ENCODE peak calls at places on chromosome 14, in eight cellular contexts. One of them, this sample, is unnamed.

GRCh38 chr14:34470319-34470718 is 8.3 kb upstream of the SPTSSA start:
- DNase-seq in cardiac muscle cell: no peak
- DNase-seq in PC-9: no peak
- DNase-seq in thoracic aorta: no peak
- DNase-seq in IMR-90: no peak
- DNase-seq in uterus: no peak
- DNase-seq in mesenchymal stem cell: no peak
- DNase-seq in mucosa of descending colon: no peak
- DNase-seq in this sample: no peak

GRCh38 chr14:99040047-99040446 is 231.9 kb downstream of the BCL11B start:
- DNase-seq in cardiac muscle cell: no peak
- DNase-seq in PC-9: no peak
- DNase-seq in thoracic aorta: no peak
- DNase-seq in IMR-90: no peak
- DNase-seq in uterus: no peak
- DNase-seq in mesenchymal stem cell: no peak
- DNase-seq in mucosa of descending colon: no peak
- DNase-seq in this sample: no peak

GRCh38 chr14:95260537-95261440 is 58.9 kb downstream of the CLMN start:
- DNase-seq in cardiac muscle cell: peak; percentile 26
- DNase-seq in PC-9: peak; percentile 35
- DNase-seq in thoracic aorta: no peak
- DNase-seq in IMR-90: peak; percentile 39
- DNase-seq in uterus: no peak
- DNase-seq in mesenchymal stem cell: peak; percentile 68
- DNase-seq in mucosa of descending colon: no peak
- DNase-seq in this sample: peak; percentile 32

GRCh38 chr14:73720636-73721035 is 6.5 kb upstream of the PNMA1 start:
- DNase-seq in cardiac muscle cell: no peak
- DNase-seq in PC-9: no peak
- DNase-seq in thoracic aorta: no peak
- DNase-seq in IMR-90: no peak
- DNase-seq in uterus: no peak
- DNase-seq in mesenchymal stem cell: no peak
- DNase-seq in mucosa of descending colon: no peak
- DNase-seq in this sample: no peak

GRCh38 chr14:39491134-39491541 is 58.9 kb upstream of the FBXO33 start:
- DNase-seq in cardiac muscle cell: peak; percentile 60
- DNase-seq in PC-9: no peak
- DNase-seq in thoracic aorta: no peak
- DNase-seq in IMR-90: peak; percentile 52
- DNase-seq in uterus: no peak
- DNase-seq in mesenchymal stem cell: peak; percentile 55
- DNase-seq in mucosa of descending colon: no peak
- DNase-seq in this sample: no peak

GRCh38 chr14:90815817-90816662 is at the start of gene TTC7B:
- DNase-seq in cardiac muscle cell: peak; percentile 77
- DNase-seq in PC-9: no peak
- DNase-seq in thoracic aorta: no peak
- DNase-seq in IMR-90: peak; percentile 24
- DNase-seq in uterus: no peak
- DNase-seq in mesenchymal stem cell: peak; percentile 32
- DNase-seq in mucosa of descending colon: peak; percentile 30
- DNase-seq in this sample: peak; percentile 62

GRCh38 chr14:36504805-36505192 is 15.2 kb downstream of the NKX2-1 start:
- DNase-seq in cardiac muscle cell: no peak
- DNase-seq in PC-9: no peak
- DNase-seq in thoracic aorta: no peak
- DNase-seq in IMR-90: no peak
- DNase-seq in uterus: no peak
- DNase-seq in mesenchymal stem cell: no peak
- DNase-seq in mucosa of descending colon: no peak
- DNase-seq in this sample: no peak

GRCh38 chr14:89540830-89541470 is 123.9 kb upstream of the FOXN3 start:
- DNase-seq in cardiac muscle cell: no peak
- DNase-seq in PC-9: no peak
- DNase-seq in thoracic aorta: no peak
- DNase-seq in IMR-90: peak; percentile 95
- DNase-seq in uterus: no peak
- DNase-seq in mesenchymal stem cell: peak; percentile 70
- DNase-seq in mucosa of descending colon: no peak
- DNase-seq in this sample: no peak

GRCh38 chr14:22955702-22956575 is 951 bp downstream of the HAUS4 start:
- DNase-seq in cardiac muscle cell: no peak
- DNase-seq in PC-9: peak; percentile 79
- DNase-seq in thoracic aorta: no peak
- DNase-seq in IMR-90: no peak
- DNase-seq in uterus: no peak
- DNase-seq in mesenchymal stem cell: no peak
- DNase-seq in mucosa of descending colon: peak; percentile 27
- DNase-seq in this sample: no peak

GRCh38 chr14:29462271-29462670 is 465.4 kb downstream of the PRKD1 start:
- DNase-seq in cardiac muscle cell: no peak
- DNase-seq in PC-9: no peak
- DNase-seq in thoracic aorta: no peak
- DNase-seq in IMR-90: no peak
- DNase-seq in uterus: no peak
- DNase-seq in mesenchymal stem cell: no peak
- DNase-seq in mucosa of descending colon: no peak
- DNase-seq in this sample: no peak

GRCh38 chr14:61712137-61712536 is 16.8 kb downstream of the HIF1A start:
- DNase-seq in cardiac muscle cell: no peak
- DNase-seq in PC-9: no peak
- DNase-seq in thoracic aorta: no peak
- DNase-seq in IMR-90: no peak
- DNase-seq in uterus: no peak
- DNase-seq in mesenchymal stem cell: no peak
- DNase-seq in mucosa of descending colon: no peak
- DNase-seq in this sample: no peak

GRCh38 chr14:59768855-59769254 is 101.7 kb downstream of the RTN1 start:
- DNase-seq in cardiac muscle cell: no peak
- DNase-seq in PC-9: no peak
- DNase-seq in thoracic aorta: no peak
- DNase-seq in IMR-90: peak; percentile 5
- DNase-seq in uterus: no peak
- DNase-seq in mesenchymal stem cell: no peak
- DNase-seq in mucosa of descending colon: no peak
- DNase-seq in this sample: no peak

GRCh38 chr14:85566603-85567002 is 36.7 kb downstream of the FLRT2 start:
- DNase-seq in cardiac muscle cell: no peak
- DNase-seq in PC-9: no peak
- DNase-seq in thoracic aorta: no peak
- DNase-seq in IMR-90: peak; percentile 92
- DNase-seq in uterus: no peak
- DNase-seq in mesenchymal stem cell: peak; percentile 88
- DNase-seq in mucosa of descending colon: no peak
- DNase-seq in this sample: no peak

GRCh38 chr14:76644875-76645518 is 116.3 kb upstream of the VASH1 start:
- DNase-seq in cardiac muscle cell: peak; percentile 68
- DNase-seq in PC-9: no peak
- DNase-seq in thoracic aorta: no peak
- DNase-seq in IMR-90: peak; percentile 12
- DNase-seq in uterus: no peak
- DNase-seq in mesenchymal stem cell: peak; percentile 12
- DNase-seq in mucosa of descending colon: peak; percentile 9
- DNase-seq in this sample: peak; percentile 19

GRCh38 chr14:52950898-52951729 is at the start of gene FERMT2:
- DNase-seq in cardiac muscle cell: peak; percentile 96
- DNase-seq in PC-9: peak; percentile 42
- DNase-seq in thoracic aorta: peak; percentile 47
- DNase-seq in IMR-90: peak; percentile 82
- DNase-seq in uterus: peak; percentile 92
- DNase-seq in mesenchymal stem cell: peak; percentile 90
- DNase-seq in mucosa of descending colon: peak; percentile 64
- DNase-seq in this sample: peak; percentile 92

GRCh38 chr14:77141592-77142288 is at the start of gene ZDHHC22:
- DNase-seq in cardiac muscle cell: no peak
- DNase-seq in PC-9: no peak
- DNase-seq in thoracic aorta: no peak
- DNase-seq in IMR-90: no peak
- DNase-seq in uterus: no peak
- DNase-seq in mesenchymal stem cell: no peak
- DNase-seq in mucosa of descending colon: no peak
- DNase-seq in this sample: no peak

DNA sequence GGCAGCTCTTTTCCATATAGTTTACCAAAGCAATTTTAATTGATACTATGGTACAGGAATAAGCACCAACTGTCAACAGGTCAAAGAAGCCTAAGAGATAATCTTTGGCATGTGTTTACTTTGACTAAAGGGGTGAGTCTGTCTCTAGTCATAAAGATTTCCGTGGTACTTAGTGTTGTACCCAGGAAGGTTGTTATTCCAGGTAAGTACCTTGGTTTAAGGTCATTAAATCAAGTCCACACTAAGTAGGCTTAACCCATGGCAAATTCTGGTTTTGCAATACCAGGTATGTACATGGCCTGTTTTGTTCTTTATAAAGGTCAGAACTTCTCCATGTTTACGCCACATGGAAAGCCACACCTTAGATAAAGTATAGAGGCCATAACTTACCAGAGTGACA is 10.0 kb downstream of the MAX start:
- DNase-seq in cardiac muscle cell: no peak
- DNase-seq in PC-9: no peak
- DNase-seq in thoracic aorta: no peak
- DNase-seq in IMR-90: no peak
- DNase-seq in uterus: no peak
- DNase-seq in mesenchymal stem cell: no peak
- DNase-seq in mucosa of descending colon: no peak
- DNase-seq in this sample: no peak
- H3K4me1 ChIP-seq in cardiac muscle cell: peaks cover 12% of the 10 kb centered on the region
- H3K4me1 ChIP-seq in PC-9: no peaks in the 10 kb centered on the region
- H3K4me1 ChIP-seq in thoracic aorta: peaks cover 20% of the 10 kb centered on the region
- H3K4me1 ChIP-seq in IMR-90: peaks cover 6% of the 10 kb centered on the region
- H3K4me1 ChIP-seq in uterus: peaks cover 10% of the 10 kb centered on the region
- H3K4me1 ChIP-seq in mesenchymal stem cell: no peaks in the 10 kb centered on the region
- H3K4me1 ChIP-seq in mucosa of descending colon: peaks cover 31% of the 10 kb centered on the region
- H3K4me1 ChIP-seq in this sample: peaks cover 90% of the 10 kb centered on the region

GRCh38 chr14:93954516-93954830 is 21.9 kb downstream of the ASB2 start:
- DNase-seq in cardiac muscle cell: peak; percentile 25
- DNase-seq in PC-9: no peak
- DNase-seq in thoracic aorta: no peak
- DNase-seq in IMR-90: no peak
- DNase-seq in uterus: no peak
- DNase-seq in mesenchymal stem cell: no peak
- DNase-seq in mucosa of descending colon: no peak
- DNase-seq in this sample: no peak
- H3K4me3 ChIP-seq in cardiac muscle cell: peak overlapping the region; percentile 30
- H3K4me3 ChIP-seq in PC-9: no peak overlapping the region
- H3K4me3 ChIP-seq in thoracic aorta: no peak overlapping the region
- H3K4me3 ChIP-seq in IMR-90: no peak overlapping the region
- H3K4me3 ChIP-seq in uterus: no peak overlapping the region
- H3K4me3 ChIP-seq in mesenchymal stem cell: no peak overlapping the region
- H3K4me3 ChIP-seq in mucosa of descending colon: no peak overlapping the region
- H3K4me3 ChIP-seq in this sample: no peak overlapping the region

DNA sequence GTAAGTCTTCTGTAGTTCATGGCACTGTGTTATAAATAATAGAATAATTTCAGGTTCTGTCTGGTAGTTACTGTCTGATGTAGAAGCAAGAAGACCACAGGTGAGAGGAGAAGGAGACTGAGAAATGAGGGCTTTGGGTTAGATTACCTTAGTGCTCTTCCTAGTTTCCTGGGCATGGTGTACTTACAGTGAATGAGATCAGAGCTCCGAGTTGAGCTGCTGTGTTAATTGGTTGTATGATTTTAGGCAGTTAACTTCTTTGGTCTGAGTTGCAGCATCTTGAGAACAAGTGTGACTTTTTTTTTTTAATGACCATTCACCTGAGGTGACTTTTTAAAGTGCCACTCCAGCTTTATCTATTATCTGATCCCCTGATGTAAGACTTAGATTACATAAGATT is 41.5 kb downstream of the WDR20 start:
- DNase-seq in cardiac muscle cell: no peak
- DNase-seq in PC-9: no peak
- DNase-seq in thoracic aorta: no peak
- DNase-seq in IMR-90: no peak
- DNase-seq in uterus: no peak
- DNase-seq in mesenchymal stem cell: no peak
- DNase-seq in mucosa of descending colon: no peak
- DNase-seq in this sample: no peak
- H3K4me1 ChIP-seq in cardiac muscle cell: peaks cover 32% of the 10 kb centered on the region
- H3K4me1 ChIP-seq in PC-9: peaks cover 27% of the 10 kb centered on the region
- H3K4me1 ChIP-seq in thoracic aorta: peaks cover 16% of the 10 kb centered on the region
- H3K4me1 ChIP-seq in IMR-90: no peaks in the 10 kb centered on the region
- H3K4me1 ChIP-seq in uterus: no peaks in the 10 kb centered on the region
- H3K4me1 ChIP-seq in mesenchymal stem cell: peaks cover 10% of the 10 kb centered on the region
- H3K4me1 ChIP-seq in mucosa of descending colon: no peaks in the 10 kb centered on the region
- H3K4me1 ChIP-seq in this sample: peaks cover 81% of the 10 kb centered on the region

DNA sequence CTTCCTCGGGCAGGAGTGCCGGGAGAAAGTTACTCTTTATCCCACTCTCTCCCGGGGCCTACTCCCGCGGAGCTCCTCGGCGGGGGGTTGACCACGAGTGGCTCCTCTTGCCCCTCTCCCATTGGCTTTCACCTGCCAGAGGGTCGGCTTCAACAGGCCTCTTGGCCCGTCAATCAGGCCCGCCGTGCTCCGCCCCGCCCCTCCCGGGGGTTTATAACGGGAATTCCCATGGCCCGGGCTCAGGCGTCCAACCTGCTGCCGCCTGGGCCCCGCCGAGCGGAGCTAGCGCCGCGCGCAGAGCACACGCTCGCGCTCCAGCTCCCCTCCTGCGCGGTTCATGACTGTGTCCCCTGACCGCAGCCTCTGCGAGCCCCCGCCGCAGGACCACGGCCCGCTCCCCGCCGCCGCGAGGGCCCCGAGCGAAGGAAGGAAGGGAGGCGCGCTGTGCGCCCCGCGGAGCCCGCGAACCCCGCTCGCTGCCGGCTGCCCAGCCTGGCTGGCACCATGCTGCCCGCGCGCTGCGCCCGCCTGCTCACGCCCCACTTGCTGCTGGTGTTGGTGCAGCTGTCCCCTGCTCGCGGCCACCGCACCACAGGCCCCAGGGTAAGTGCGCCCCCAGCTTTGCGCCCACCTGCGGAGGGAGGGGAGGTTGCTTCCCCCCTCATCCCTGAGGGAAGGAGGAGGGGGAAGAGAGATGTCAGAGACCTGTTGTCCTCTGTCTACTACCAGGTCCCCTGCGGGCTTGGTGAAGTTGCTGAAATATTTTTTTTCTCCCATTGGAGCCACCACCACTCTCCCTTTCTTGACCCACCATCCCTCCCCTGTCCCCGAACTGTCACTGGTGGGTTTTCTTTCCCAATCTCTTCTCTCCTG is at the start of gene SMOC1:
- DNase-seq in cardiac muscle cell: peak; percentile 90
- DNase-seq in PC-9: no peak
- DNase-seq in thoracic aorta: peak; percentile 18
- DNase-seq in IMR-90: peak; percentile 79
- DNase-seq in uterus: no peak
- DNase-seq in mesenchymal stem cell: peak; percentile 2
- DNase-seq in mucosa of descending colon: peak; percentile 38
- DNase-seq in this sample: no peak
- H3K4me3 ChIP-seq in cardiac muscle cell: peak within 1 kb of the TSS; percentile 70
- H3K4me3 ChIP-seq in PC-9: no peak within 1 kb of the TSS
- H3K4me3 ChIP-seq in thoracic aorta: peak within 1 kb of the TSS; percentile 58
- H3K4me3 ChIP-seq in IMR-90: peak within 1 kb of the TSS; percentile 78
- H3K4me3 ChIP-seq in uterus: no peak within 1 kb of the TSS
- H3K4me3 ChIP-seq in mesenchymal stem cell: peak within 1 kb of the TSS; percentile 69
- H3K4me3 ChIP-seq in mucosa of descending colon: no peak within 1 kb of the TSS
- H3K4me3 ChIP-seq in this sample: peak within 1 kb of the TSS; percentile 56